ENCODE peak calls at places on chromosomes 6 and 20, in eight cellular contexts. G, U, Y, W, I, E, R and A are unnamed samples.

GRCh38 chr6:35327349-35328027 is 14.9 kb upstream of the PPARD start:
- DNase-seq in G (no peak), U (peak; percentile 32), Y (peak; percentile 55), W (no peak), I (no peak), E (peak; percentile 74), R (peak; percentile 62), A (no peak)

GRCh38 chr6:44268095-44268628 is 2.1 kb upstream of the TMEM151B start:
- DNase-seq in G (no peak), U (no peak), Y (peak; percentile 46), W (peak; percentile 28), I (no peak), E (no peak), R (no peak), A (peak; percentile 50)

GRCh38 chr20:23436681-23437080 is 2.8 kb upstream of the CSTL1 start:
- DNase-seq in G (no peak), U (no peak), Y (no peak), W (no peak), I (no peak), E (no peak), R (no peak), A (no peak)

GRCh38 chr6:35391240-35391968 is 49.0 kb downstream of the PPARD start:
- DNase-seq in G (no peak), U (peak; percentile 70), Y (peak; percentile 97), W (no peak), I (no peak), E (no peak), R (no peak), A (no peak)

GRCh38 chr20:43983359-43983758 is 68.7 kb downstream of the TOX2 start:
- DNase-seq in G (no peak), U (no peak), Y (no peak), W (no peak), I (no peak), E (no peak), R (no peak), A (no peak)

GRCh38 chr6:132114201-132114860 is 163.2 kb upstream of the CCN2 start:
- DNase-seq in G (no peak), U (no peak), Y (peak; percentile 52), W (no peak), I (no peak), E (no peak), R (no peak), A (no peak)

GRCh38 chr6:38234141-38234540 is 405.6 kb downstream of the BTBD9 start:
- DNase-seq in G (no peak), U (no peak), Y (no peak), W (no peak), I (no peak), E (no peak), R (no peak), A (no peak)

GRCh38 chr6:8658391-8658790 is 223.0 kb upstream of the SLC35B3 start:
- DNase-seq in G (no peak), U (no peak), Y (no peak), W (no peak), I (no peak), E (no peak), R (no peak), A (no peak)

GRCh38 chr6:127519469-127519785 is 292 bp upstream of the MTCL3 start:
- DNase-seq in G (no peak), U (no peak), Y (no peak), W (no peak), I (no peak), E (no peak), R (no peak), A (no peak)

GRCh38 chr6:73325656-73326055 is 28.4 kb downstream of the DPPA5 start:
- DNase-seq in G (no peak), U (no peak), Y (no peak), W (no peak), I (no peak), E (no peak), R (no peak), A (no peak)

GRCh38 chr20:62555642-62556420 is 80.0 kb upstream of the GATA5 start:
- DNase-seq in G (no peak), U (no peak), Y (no peak), W (no peak), I (no peak), E (no peak), R (peak; percentile 72), A (no peak)

GRCh38 chr6:5287205-5287965 is 26.1 kb downstream of the FARS2 start:
- DNase-seq in G (no peak), U (no peak), Y (peak; percentile 88), W (no peak), I (no peak), E (no peak), R (no peak), A (no peak)

GRCh38 chr20:24160563-24161355 is 172.2 kb upstream of the GGTLC1 start:
- DNase-seq in G (no peak), U (no peak), Y (peak; percentile 63), W (peak; percentile 40), I (no peak), E (peak; percentile 42), R (peak; percentile 45), A (no peak)

GRCh38 chr6:109793015-109793414 is 101.9 kb downstream of the FIG4 start:
- DNase-seq in G (no peak), U (no peak), Y (no peak), W (no peak), I (no peak), E (no peak), R (no peak), A (no peak)

GRCh38 chr20:39660251-39660650 is 698.1 kb downstream of the DHX35 start:
- DNase-seq in G (no peak), U (no peak), Y (no peak), W (no peak), I (no peak), E (no peak), R (no peak), A (no peak)

GRCh38 chr6:116387374-116387773 is 16.6 kb downstream of the DSE start:
- DNase-seq in G (no peak), U (peak; percentile 55), Y (peak; percentile 90), W (peak; percentile 35), I (no peak), E (no peak), R (no peak), A (no peak)

GRCh38 chr6:37265031-37265430 is 7.1 kb upstream of the TMEM217 start:
- DNase-seq in G (no peak), U (no peak), Y (no peak), W (no peak), I (no peak), E (no peak), R (no peak), A (no peak)

GRCh38 chr6:45625191-45625664 is 247.5 kb upstream of the SUPT3H start:
- DNase-seq in G (no peak), U (no peak), Y (peak; percentile 85), W (no peak), I (no peak), E (no peak), R (no peak), A (no peak)

GRCh38 chr20:51042657-51043247 is 19.8 kb upstream of the KCNG1 start:
- DNase-seq in G (no peak), U (peak; percentile 22), Y (no peak), W (no peak), I (peak; percentile 3), E (no peak), R (no peak), A (no peak)

GRCh38 chr20:54115172-54115854 is 44.9 kb upstream of the BCAS1 start:
- DNase-seq in G (peak; percentile 80), U (no peak), Y (peak; percentile 28), W (peak; percentile 43), I (no peak), E (no peak), R (no peak), A (no peak)

GRCh38 chr6:157099912-157100593 is 223.3 kb downstream of the TMEM242 start:
- DNase-seq in G (no peak), U (no peak), Y (no peak), W (no peak), I (no peak), E (no peak), R (no peak), A (no peak)

GRCh38 chr6:73515204-73516101 is 5.4 kb downstream of the EEF1A1 start:
- DNase-seq in G (peak; percentile 71), U (no peak), Y (peak; percentile 88), W (peak; percentile 25), I (no peak), E (peak; percentile 44), R (no peak), A (peak; percentile 19)

GRCh38 chr20:40945754-40946451 is 82.7 kb upstream of the TOP1 start:
- DNase-seq in G (peak; percentile 60), U (peak; percentile 19), Y (peak; percentile 52), W (peak; percentile 25), I (no peak), E (peak; percentile 60), R (peak; percentile 49), A (no peak)

GRCh38 chr6:33589723-33590530 is 9.9 kb upstream of the BAK1 start:
- DNase-seq in G (peak; percentile 77), U (peak; percentile 87), Y (peak; percentile 92), W (peak; percentile 58), I (no peak), E (peak; percentile 76), R (peak; percentile 78), A (peak; percentile 86)

GRCh38 chr6:57173886-57174510 is 1.9 kb downstream of the BAG2 start:
- DNase-seq in G (no peak), U (peak; percentile 36), Y (peak; percentile 84), W (no peak), I (no peak), E (no peak), R (no peak), A (no peak)

GRCh38 chr6:158586652-158587051 is 26.8 kb downstream of the TMEM181 start:
- DNase-seq in G (no peak), U (no peak), Y (no peak), W (no peak), I (no peak), E (no peak), R (no peak), A (no peak)
- H3K36me3 ChIP-seq in G (peaks cover 37% of the 10 kb centered on the region), U (peaks cover 49% of the 10 kb centered on the region), Y (peaks cover 64% of the 10 kb centered on the region), W (no peaks in the 10 kb centered on the region), I (peaks cover 13% of the 10 kb centered on the region), E (peaks cover 78% of the 10 kb centered on the region), R (peaks cover 3% of the 10 kb centered on the region), A (peaks cover 63% of the 10 kb centered on the region)

DNA sequence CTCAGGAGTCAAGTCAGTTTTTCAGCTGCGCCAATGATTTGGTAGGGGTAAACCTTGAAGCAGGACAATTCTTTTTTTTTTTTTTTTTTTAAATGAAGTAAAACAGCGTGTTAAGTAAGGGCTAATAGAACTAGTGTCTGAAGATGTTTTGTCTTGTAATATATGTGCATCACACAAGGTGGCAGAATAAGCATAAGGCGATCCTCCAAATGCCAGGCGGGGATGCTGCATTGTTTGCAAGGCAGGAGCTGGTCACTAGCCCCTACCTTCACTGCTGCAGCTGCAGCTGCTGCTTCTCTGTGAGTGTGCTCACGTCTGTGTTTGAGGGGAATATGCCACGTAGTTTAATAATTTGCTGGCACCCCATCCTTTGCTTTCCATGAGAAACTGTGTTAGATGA is 272.7 kb upstream of the MAP3K7 start:
- DNase-seq in G (no peak), U (no peak), Y (no peak), W (no peak), I (no peak), E (no peak), R (no peak), A (no peak)
- TF ChIP-seq CTCF in G (no peak), U (no peak), Y (no peak), W (no peak), I (no peak), E (no peak), R (no peak), A (no peak)

GRCh38 chr20:17287503-17287902 is 60.7 kb downstream of the PCSK2 start:
- DNase-seq in G (no peak), U (no peak), Y (no peak), W (no peak), I (no peak), E (no peak), R (no peak), A (no peak)
- TF ChIP-seq POLR2A in G (no peak), U (no peak), Y (no peak), W (no peak), I (no peak), E (no peak), R (no peak), A (no peak)

GRCh38 chr20:35490736-35491181 is 35.4 kb downstream of the CEP250 start:
- DNase-seq in G (no peak), U (no peak), Y (no peak), W (no peak), I (no peak), E (no peak), R (no peak), A (no peak)
- H3K36me3 ChIP-seq in G (peaks cover 36% of the 10 kb centered on the region), U (peaks cover 26% of the 10 kb centered on the region), Y (peaks cover 52% of the 10 kb centered on the region), W (no peaks in the 10 kb centered on the region), I (no peaks in the 10 kb centered on the region), E (peaks cover 96% of the 10 kb centered on the region), R (no peaks in the 10 kb centered on the region), A (no peaks in the 10 kb centered on the region)